ENCODE peak calls at places on chromosome 13, in four cellular contexts. F, A, I and H are unnamed samples.

GRCh38 chr13:30745917-30746686 is 10.8 kb downstream of the ALOX5AP start:
- DNase-seq in I (no peak), A (no peak), F (no peak), H (peak)

GRCh38 chr13:99436013-99436412 is 65.3 kb upstream of the TM9SF2 start:
- DNase-seq in A (no peak), F (no peak), I (no peak), H (no peak)

GRCh38 chr13:40433577-40433976 is 232.9 kb downstream of the FOXO1 start:
- DNase-seq in I (no peak), F (no peak), A (no peak), H (no peak)

GRCh38 chr13:31011193-31011860 is 78.9 kb downstream of the TEX26 start:
- DNase-seq in F (no peak), A (no peak), I (peak), H (no peak)

GRCh38 chr13:21511841-21512240 is 52.7 kb upstream of the ZDHHC20 start:
- DNase-seq in F (peak), I (no peak), A (no peak), H (peak)

GRCh38 chr13:20525144-20525600 is 485 bp downstream of the CRYL1 start:
- DNase-seq in F (peak), A (no peak), I (peak), H (peak)

GRCh38 chr13:93951153-93951552 is 528.3 kb downstream of the DCT start:
- DNase-seq in A (no peak), I (no peak), F (peak), H (no peak)

GRCh38 chr13:89029062-89029461 is 1357.9 kb downstream of the SLITRK5 start:
- DNase-seq in A (no peak), F (no peak), I (no peak), H (no peak)

GRCh38 chr13:25232937-25233515 is 54.3 kb downstream of the MTMR6 start:
- DNase-seq in F (peak), A (no peak), I (peak), H (peak)

GRCh38 chr13:78607409-78608253 is 4.3 kb upstream of the POU4F1 start:
- DNase-seq in I (peak), A (no peak), F (no peak), H (no peak)

GRCh38 chr13:98752942-98753290 is 444 bp upstream of the SLC15A1 start:
- DNase-seq in I (no peak), F (no peak), A (no peak), H (no peak)

GRCh38 chr13:49814551-49815270 is 22.2 kb upstream of the KPNA3 start:
- DNase-seq in A (no peak), F (peak), I (no peak), H (no peak)

GRCh38 chr13:91661692-91662490 is 263.5 kb downstream of the GPC5 start:
- DNase-seq in A (peak), I (no peak), F (no peak), H (no peak)

GRCh38 chr13:65829241-65830008 is 1400.7 kb downstream of the PCDH9 start:
- DNase-seq in A (no peak), F (no peak), I (no peak), H (no peak)

GRCh38 chr13:24892844-24893243 is 128.9 kb downstream of the RNF17 start:
- DNase-seq in I (no peak), F (no peak), A (no peak), H (no peak)

GRCh38 chr13:78875792-78876580 is 217.0 kb upstream of the OBI1 start:
- DNase-seq in I (peak), F (no peak), A (no peak), H (no peak)

GRCh38 chr13:100721885-100722512 is 47.4 kb upstream of the TMTC4 start:
- DNase-seq in I (peak), A (no peak), F (peak), H (peak)

GRCh38 chr13:33289966-33290365 is 4.4 kb upstream of the STARD13 start:
- DNase-seq in A (no peak), I (no peak), F (no peak), H (no peak)

GRCh38 chr13:20161275-20161950 is 561 bp upstream of the GJA3 start:
- DNase-seq in A (no peak), I (peak), F (peak), H (no peak)

GRCh38 chr13:29541400-29541799 is 54.1 kb downstream of the SLC7A1 start:
- DNase-seq in I (no peak), F (no peak), A (no peak), H (no peak)

GRCh38 chr13:31012285-31013024 is 80.0 kb downstream of the TEX26 start:
- DNase-seq in A (peak), F (peak), I (peak), H (peak)

GRCh38 chr13:27406178-27406939 is 18.1 kb upstream of the GTF3A start:
- DNase-seq in A (no peak), I (peak), F (peak), H (peak)

GRCh38 chr13:19685034-19685433 is 51.6 kb downstream of the MPHOSPH8 start:
- DNase-seq in I (no peak), A (no peak), F (no peak), H (no peak)

GRCh38 chr13:27137759-27138158 is 33.9 kb downstream of the USP12 start:
- DNase-seq in I (no peak), F (no peak), A (no peak), H (no peak)

GRCh38 chr13:68185767-68186166 is 955.6 kb upstream of the PCDH9 start:
- DNase-seq in I (no peak), A (no peak), F (no peak), H (peak)

GRCh38 chr13:48377857-48378256 is 35.1 kb downstream of the LPAR6 start:
- DNase-seq in I (no peak), F (no peak), A (no peak), H (no peak)

DNA sequence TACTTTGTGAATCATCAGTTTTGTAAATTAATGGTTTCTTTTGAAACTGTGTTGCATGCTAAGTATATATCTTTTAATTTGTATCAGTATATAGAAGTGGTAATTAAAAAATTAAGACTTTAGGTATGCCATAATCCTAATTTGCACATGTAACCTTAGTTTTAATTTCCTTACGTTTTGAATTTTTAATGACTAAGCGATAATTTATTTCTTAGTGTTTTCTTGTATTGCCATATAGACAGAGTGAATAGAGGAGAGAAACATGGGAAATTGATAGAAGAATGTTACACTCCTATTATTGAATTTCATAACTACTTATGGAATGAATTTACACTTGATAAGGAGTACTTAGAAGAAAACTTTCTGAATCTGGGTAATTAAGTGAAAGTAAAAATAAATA is 29.5 kb downstream of the LPAR6 start:
- DNase-seq in A (no peak), F (no peak), I (no peak), H (no peak)
- H3K4me2 ChIP-seq in A (no peak), F (no peak), I (no peak), H (no peak)

GRCh38 chr13:35733832-35734231 is 257.3 kb upstream of the MAB21L1 start:
- DNase-seq in A (no peak), I (no peak), F (no peak), H (peak)

GRCh38 chr13:35732565-35732964 is 256.1 kb upstream of the MAB21L1 start:
- DNase-seq in I (no peak), A (no peak), F (no peak), H (no peak)

GRCh38 chr13:35727881-35728280 is 251.4 kb upstream of the MAB21L1 start:
- DNase-seq in F (no peak), I (no peak), A (no peak), H (no peak)

GRCh38 chr13:35731471-35731870 is 255.0 kb upstream of the MAB21L1 start:
- DNase-seq in F (no peak), I (no peak), A (no peak), H (no peak)

GRCh38 chr13:35729926-35730627 is 253.6 kb upstream of the MAB21L1 start:
- DNase-seq in F (no peak), I (no peak), A (no peak), H (no peak)
- H3K4me2 ChIP-seq in F (no peak), I (no peak), A (peak), H (no peak)

GRCh38 chr13:109788372-109789195 is 2.2 kb upstream of the IRS2 start:
- DNase-seq in I (no peak), F (no peak), A (no peak), H (no peak)
- H3K4me2 ChIP-seq in I (peak), F (no peak), A (no peak), H (no peak)

GRCh38 chr13:80312012-80312704 is 28.8 kb downstream of the SPRY2 start:
- DNase-seq in F (no peak), A (no peak), I (no peak), H (no peak)

GRCh38 chr13:80312967-80313366 is 28.0 kb downstream of the SPRY2 start:
- DNase-seq in I (no peak), F (no peak), A (no peak), H (no peak)

GRCh38 chr13:80307401-80307987 is 33.4 kb downstream of the SPRY2 start:
- DNase-seq in A (no peak), F (no peak), I (no peak), H (no peak)

GRCh38 chr13:80306573-80306972 is 34.4 kb downstream of the SPRY2 start:
- DNase-seq in A (no peak), F (no peak), I (no peak), H (no peak)

DNA sequence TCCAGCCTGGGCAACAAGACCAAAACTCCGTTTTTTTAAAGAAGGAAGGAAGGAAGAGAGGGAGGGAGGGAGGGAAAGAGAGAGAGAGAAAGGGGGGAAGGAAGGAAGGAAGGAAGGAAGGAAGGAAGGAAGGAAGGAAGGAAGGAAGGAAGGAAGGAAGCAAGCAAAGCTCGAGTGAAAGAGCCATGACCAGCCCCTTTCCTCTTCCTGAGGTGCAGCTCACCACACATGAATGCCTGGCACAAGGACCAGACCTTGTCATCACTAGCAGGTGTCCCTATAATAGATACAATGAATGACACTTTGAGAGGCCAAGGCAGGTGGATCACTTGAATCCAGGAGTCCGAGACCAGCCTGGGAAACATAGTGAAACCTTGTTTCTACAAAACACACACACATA is 31.0 kb downstream of the SPRY2 start:
- DNase-seq in I (no peak), F (no peak), A (no peak), H (no peak)
- H3K4me2 ChIP-seq in I (no peak), F (no peak), A (no peak), H (no peak)